ENCODE peak calls at places on chromosomes 13 and 19, in ten cellular contexts. B, X, I, T, P, F, N, C, Z and Y are unnamed samples.
A peak's percentile ranks its signal among the peaks of the same experiment; 100 is the strongest.

GRCh38 chr19:46975918-46976782 is 43.5 kb upstream of the NPAS1 start:
- DNase-seq in B (peak; percentile 97), X (no peak), I (no peak), T (no peak), P (no peak), F (peak; percentile 73), N (peak; percentile 96), C (peak; percentile 45), Z (no peak), Y (no peak)

GRCh38 chr19:16581145-16581970 is 9.1 kb upstream of the SLC35E1 start:
- DNase-seq in B (peak; percentile 25), X (no peak), I (no peak), T (no peak), P (no peak), F (no peak), N (no peak), C (no peak), Z (no peak), Y (no peak)

GRCh38 chr19:55697069-55697440 is 22.0 kb downstream of the EPN1 start:
- DNase-seq in B (no peak), X (no peak), I (no peak), T (no peak), P (no peak), F (no peak), N (no peak), C (no peak), Z (no peak), Y (no peak)

GRCh38 chr13:20134732-20135131 is 26.1 kb downstream of the GJA3 start:
- DNase-seq in B (no peak), X (no peak), I (no peak), T (no peak), P (no peak), F (no peak), N (no peak), C (no peak), Z (no peak), Y (no peak)

GRCh38 chr13:106151056-106151699 is 384.3 kb downstream of the EFNB2 start:
- DNase-seq in B (no peak), X (no peak), I (no peak), T (no peak), P (no peak), F (peak; percentile 2), N (peak; percentile 95), C (peak; percentile 100), Z (no peak), Y (no peak)

GRCh38 chr19:40416918-40417713 is 3.9 kb upstream of the PRX start:
- DNase-seq in B (peak; percentile 72), X (no peak), I (no peak), T (no peak), P (no peak), F (peak; percentile 61), N (no peak), C (no peak), Z (no peak), Y (no peak)

GRCh38 chr19:42174188-42174587 is 41.9 kb upstream of the POU2F2 start:
- DNase-seq in B (no peak), X (no peak), I (no peak), T (no peak), P (no peak), F (no peak), N (no peak), C (no peak), Z (no peak), Y (no peak)

GRCh38 chr13:32600891-32601290 is 14.6 kb downstream of the PDS5B start:
- DNase-seq in B (no peak), X (no peak), I (no peak), T (no peak), P (no peak), F (no peak), N (no peak), C (no peak), Z (no peak), Y (no peak)